ENCODE peak calls at places on chromosomes 3 and 15, in five cellular contexts. One of them, this sample, is unnamed.

GRCh38 chr3:187667526-187667925 is 2.7 kb downstream of the SST start:
- DNase-seq in mucosa of descending colon: no peak
- DNase-seq in epithelial cell of esophagus: no peak
- DNase-seq in psoas muscle: no peak
- DNase-seq in SK-N-SH: no peak
- DNase-seq in this sample: no peak

GRCh38 chr15:73949496-73949895 is 23.2 kb downstream of the LOXL1 start:
- DNase-seq in epithelial cell of esophagus: no peak
- DNase-seq in SK-N-SH: no peak
- DNase-seq in psoas muscle: peak
- DNase-seq in mucosa of descending colon: no peak
- DNase-seq in this sample: no peak

GRCh38 chr3:122760457-122761271 is 33.0 kb downstream of the HSPBAP1 start:
- DNase-seq in epithelial cell of esophagus: no peak
- DNase-seq in SK-N-SH: no peak
- DNase-seq in psoas muscle: no peak
- DNase-seq in mucosa of descending colon: no peak
- DNase-seq in this sample: no peak

GRCh38 chr3:173622156-173622555 is 224.6 kb downstream of the NLGN1 start:
- DNase-seq in psoas muscle: no peak
- DNase-seq in SK-N-SH: no peak
- DNase-seq in epithelial cell of esophagus: no peak
- DNase-seq in mucosa of descending colon: no peak
- DNase-seq in this sample: peak

GRCh38 chr3:110391640-110392395 is 679.8 kb upstream of the NECTIN3 start:
- DNase-seq in psoas muscle: no peak
- DNase-seq in epithelial cell of esophagus: peak
- DNase-seq in SK-N-SH: no peak
- DNase-seq in mucosa of descending colon: no peak
- DNase-seq in this sample: peak

GRCh38 chr15:21261965-21262850 is 178.1 kb downstream of the POTEB3 start:
- DNase-seq in mucosa of descending colon: no peak
- DNase-seq in psoas muscle: peak
- DNase-seq in epithelial cell of esophagus: no peak
- DNase-seq in SK-N-SH: peak
- DNase-seq in this sample: peak

GRCh38 chr3:4547799-4548198 is 54.7 kb downstream of the ITPR1 start:
- DNase-seq in SK-N-SH: no peak
- DNase-seq in epithelial cell of esophagus: no peak
- DNase-seq in mucosa of descending colon: no peak
- DNase-seq in psoas muscle: no peak
- DNase-seq in this sample: no peak

GRCh38 chr15:101147181-101147580 is 104.7 kb downstream of the CHSY1 start:
- DNase-seq in psoas muscle: no peak
- DNase-seq in SK-N-SH: no peak
- DNase-seq in mucosa of descending colon: no peak
- DNase-seq in epithelial cell of esophagus: no peak
- DNase-seq in this sample: no peak

GRCh38 chr15:38671675-38672141 is 107.1 kb upstream of the RASGRP1 start:
- DNase-seq in epithelial cell of esophagus: no peak
- DNase-seq in mucosa of descending colon: no peak
- DNase-seq in SK-N-SH: peak
- DNase-seq in psoas muscle: no peak
- DNase-seq in this sample: no peak

GRCh38 chr15:35514759-35515158 is 31.2 kb downstream of the DPH6 start:
- DNase-seq in psoas muscle: no peak
- DNase-seq in mucosa of descending colon: no peak
- DNase-seq in epithelial cell of esophagus: no peak
- DNase-seq in SK-N-SH: no peak
- DNase-seq in this sample: peak

GRCh38 chr3:137987723-137988122 is 22.2 kb upstream of the CLDN18 start:
- DNase-seq in SK-N-SH: no peak
- DNase-seq in epithelial cell of esophagus: no peak
- DNase-seq in psoas muscle: no peak
- DNase-seq in mucosa of descending colon: no peak
- DNase-seq in this sample: no peak

GRCh38 chr3:126745760-126746394 is 41.8 kb downstream of the CHCHD6 start:
- DNase-seq in epithelial cell of esophagus: no peak
- DNase-seq in psoas muscle: peak
- DNase-seq in SK-N-SH: no peak
- DNase-seq in mucosa of descending colon: peak
- DNase-seq in this sample: no peak

GRCh38 chr3:132255041-132255745 is 62.0 kb upstream of the ACP3 start:
- DNase-seq in psoas muscle: no peak
- DNase-seq in epithelial cell of esophagus: peak
- DNase-seq in mucosa of descending colon: no peak
- DNase-seq in SK-N-SH: no peak
- DNase-seq in this sample: peak

GRCh38 chr15:100714749-100715342 is 112.5 kb downstream of the ASB7 start:
- DNase-seq in psoas muscle: no peak
- DNase-seq in mucosa of descending colon: no peak
- DNase-seq in epithelial cell of esophagus: no peak
- DNase-seq in SK-N-SH: no peak
- DNase-seq in this sample: no peak

GRCh38 chr15:57153140-57153539 is 223.2 kb upstream of the CGNL1 start:
- DNase-seq in epithelial cell of esophagus: peak
- DNase-seq in mucosa of descending colon: no peak
- DNase-seq in SK-N-SH: no peak
- DNase-seq in psoas muscle: no peak
- DNase-seq in this sample: peak

GRCh38 chr15:31439328-31439727 is 112.7 kb downstream of the KLF13 start:
- DNase-seq in psoas muscle: peak
- DNase-seq in epithelial cell of esophagus: peak
- DNase-seq in mucosa of descending colon: peak
- DNase-seq in SK-N-SH: no peak
- DNase-seq in this sample: no peak

GRCh38 chr3:143648708-143649107 is 199.6 kb downstream of the SLC9A9 start:
- DNase-seq in mucosa of descending colon: no peak
- DNase-seq in epithelial cell of esophagus: peak
- DNase-seq in psoas muscle: no peak
- DNase-seq in SK-N-SH: peak
- DNase-seq in this sample: no peak

GRCh38 chr15:89057506-89058133 is 30.6 kb upstream of the ABHD2 start:
- DNase-seq in psoas muscle: peak
- DNase-seq in mucosa of descending colon: peak
- DNase-seq in epithelial cell of esophagus: peak
- DNase-seq in SK-N-SH: peak
- DNase-seq in this sample: peak

GRCh38 chr3:9015250-9015649 is 52.0 kb upstream of the RAD18 start:
- DNase-seq in psoas muscle: no peak
- DNase-seq in mucosa of descending colon: no peak
- DNase-seq in SK-N-SH: no peak
- DNase-seq in epithelial cell of esophagus: no peak
- DNase-seq in this sample: no peak

GRCh38 chr15:50891159-50891558 is 17.3 kb upstream of the AP4E1 start:
- DNase-seq in SK-N-SH: no peak
- DNase-seq in mucosa of descending colon: no peak
- DNase-seq in psoas muscle: no peak
- DNase-seq in epithelial cell of esophagus: no peak
- DNase-seq in this sample: no peak

GRCh38 chr3:4582634-4583033 is 89.5 kb downstream of the ITPR1 start:
- DNase-seq in epithelial cell of esophagus: peak
- DNase-seq in mucosa of descending colon: no peak
- DNase-seq in SK-N-SH: no peak
- DNase-seq in psoas muscle: no peak
- DNase-seq in this sample: peak

GRCh38 chr3:49872801-49873281 is 3.1 kb upstream of the CAMKV start:
- DNase-seq in mucosa of descending colon: no peak
- DNase-seq in SK-N-SH: peak
- DNase-seq in psoas muscle: no peak
- DNase-seq in epithelial cell of esophagus: no peak
- DNase-seq in this sample: no peak

GRCh38 chr3:39108309-39108708 is 829 bp downstream of the TTC21A start:
- DNase-seq in SK-N-SH: no peak
- DNase-seq in epithelial cell of esophagus: no peak
- DNase-seq in mucosa of descending colon: no peak
- DNase-seq in psoas muscle: no peak
- DNase-seq in this sample: no peak

GRCh38 chr15:58440181-58440910 is 8.6 kb downstream of the LIPC start:
- DNase-seq in epithelial cell of esophagus: peak
- DNase-seq in psoas muscle: no peak
- DNase-seq in mucosa of descending colon: no peak
- DNase-seq in SK-N-SH: no peak
- DNase-seq in this sample: peak

GRCh38 chr15:101140697-101141065 is 111.2 kb downstream of the CHSY1 start:
- DNase-seq in psoas muscle: no peak
- DNase-seq in mucosa of descending colon: no peak
- DNase-seq in SK-N-SH: no peak
- DNase-seq in epithelial cell of esophagus: no peak
- DNase-seq in this sample: no peak

GRCh38 chr15:73052679-73053397 is 575 bp downstream of the NEO1 start:
- DNase-seq in epithelial cell of esophagus: peak
- DNase-seq in mucosa of descending colon: peak
- DNase-seq in SK-N-SH: peak
- DNase-seq in psoas muscle: peak
- DNase-seq in this sample: peak

GRCh38 chr15:89395461-89395875 is 60.8 kb upstream of the POLG start:
- DNase-seq in psoas muscle: no peak
- DNase-seq in SK-N-SH: no peak
- DNase-seq in epithelial cell of esophagus: peak
- DNase-seq in mucosa of descending colon: no peak
- DNase-seq in this sample: no peak

GRCh38 chr15:31086344-31086743 is 15.2 kb downstream of the TRPM1 start:
- DNase-seq in SK-N-SH: no peak
- DNase-seq in mucosa of descending colon: no peak
- DNase-seq in epithelial cell of esophagus: no peak
- DNase-seq in psoas muscle: no peak
- DNase-seq in this sample: no peak

GRCh38 chr3:122076414-122077292 is 21.5 kb downstream of the CD86 start:
- DNase-seq in mucosa of descending colon: no peak
- DNase-seq in epithelial cell of esophagus: peak
- DNase-seq in psoas muscle: no peak
- DNase-seq in SK-N-SH: no peak
- DNase-seq in this sample: no peak

GRCh38 chr15:31274496-31275330 is 51.9 kb upstream of the KLF13 start:
- DNase-seq in psoas muscle: peak
- DNase-seq in SK-N-SH: peak
- DNase-seq in mucosa of descending colon: no peak
- DNase-seq in epithelial cell of esophagus: no peak
- DNase-seq in this sample: no peak

GRCh38 chr3:112649478-112649735 is 8.5 kb upstream of the CCDC80 start:
- DNase-seq in mucosa of descending colon: no peak
- DNase-seq in epithelial cell of esophagus: no peak
- DNase-seq in psoas muscle: no peak
- DNase-seq in SK-N-SH: no peak
- DNase-seq in this sample: peak

GRCh38 chr3:188954590-188955208 is 217.1 kb upstream of the TPRG1 start:
- DNase-seq in SK-N-SH: peak
- DNase-seq in psoas muscle: peak
- DNase-seq in mucosa of descending colon: peak
- DNase-seq in epithelial cell of esophagus: peak
- DNase-seq in this sample: peak
- H3K4me3 ChIP-seq in SK-N-SH: no peak
- H3K4me3 ChIP-seq in psoas muscle: no peak
- H3K4me3 ChIP-seq in mucosa of descending colon: no peak
- H3K4me3 ChIP-seq in epithelial cell of esophagus: no peak
- H3K4me3 ChIP-seq in this sample: no peak

GRCh38 chr3:160403796-160404510 is 4.5 kb downstream of the SMC4 start:
- DNase-seq in SK-N-SH: no peak
- DNase-seq in epithelial cell of esophagus: peak
- DNase-seq in mucosa of descending colon: no peak
- DNase-seq in psoas muscle: no peak
- DNase-seq in this sample: peak
- H3K4me3 ChIP-seq in SK-N-SH: peak
- H3K4me3 ChIP-seq in epithelial cell of esophagus: peak
- H3K4me3 ChIP-seq in mucosa of descending colon: no peak
- H3K4me3 ChIP-seq in psoas muscle: no peak
- H3K4me3 ChIP-seq in this sample: no peak

GRCh38 chr15:40059821-40060220 is 20.8 kb upstream of the SRP14 start:
- DNase-seq in mucosa of descending colon: no peak
- DNase-seq in epithelial cell of esophagus: no peak
- DNase-seq in SK-N-SH: no peak
- DNase-seq in psoas muscle: no peak
- DNase-seq in this sample: no peak

GRCh38 chr15:40060241-40060961 is 21.4 kb upstream of the SRP14 start:
- DNase-seq in epithelial cell of esophagus: no peak
- DNase-seq in mucosa of descending colon: no peak
- DNase-seq in SK-N-SH: no peak
- DNase-seq in psoas muscle: no peak
- DNase-seq in this sample: no peak

GRCh38 chr15:40061212-40061901 is 22.4 kb upstream of the SRP14 start:
- DNase-seq in mucosa of descending colon: no peak
- DNase-seq in SK-N-SH: no peak
- DNase-seq in epithelial cell of esophagus: no peak
- DNase-seq in psoas muscle: no peak
- DNase-seq in this sample: no peak

GRCh38 chr15:40055576-40056293 is 16.8 kb upstream of the SRP14 start:
- DNase-seq in psoas muscle: peak
- DNase-seq in mucosa of descending colon: no peak
- DNase-seq in epithelial cell of esophagus: peak
- DNase-seq in SK-N-SH: peak
- DNase-seq in this sample: no peak

DNA sequence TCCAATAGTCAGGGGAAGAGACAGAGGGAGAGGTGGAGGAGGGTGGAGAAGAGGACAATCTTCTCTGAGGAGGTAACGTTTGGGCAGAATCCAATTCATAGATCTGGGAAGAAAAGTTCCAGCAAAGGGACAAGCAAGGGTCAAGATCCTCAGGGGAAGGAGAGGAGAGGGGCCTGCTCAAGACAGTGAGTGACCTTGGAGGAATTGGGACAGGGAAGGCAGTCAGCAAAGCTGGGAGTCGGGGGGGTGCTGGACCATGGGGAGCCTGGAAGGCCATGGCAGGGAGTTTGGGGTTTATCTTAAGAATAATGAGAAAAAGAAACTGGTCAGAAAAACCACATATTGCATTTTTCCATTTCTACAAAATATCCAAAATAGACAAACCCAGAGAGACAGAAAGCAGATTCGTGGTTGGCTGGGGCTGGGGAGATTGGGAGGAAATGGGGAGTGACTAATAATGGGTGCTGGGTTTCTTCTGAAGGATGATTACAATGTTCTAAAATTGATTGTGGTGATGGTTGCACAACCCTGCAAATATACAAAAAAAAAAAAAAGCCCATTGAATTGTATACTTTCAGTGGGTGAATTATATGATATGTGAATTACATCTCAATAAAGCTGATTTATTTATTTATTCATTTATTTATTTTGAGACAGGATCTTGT is 19.6 kb upstream of the SRP14 start:
- DNase-seq in psoas muscle: no peak
- DNase-seq in SK-N-SH: no peak
- DNase-seq in epithelial cell of esophagus: peak
- DNase-seq in mucosa of descending colon: no peak
- DNase-seq in this sample: peak
- H3K4me3 ChIP-seq in psoas muscle: no peak
- H3K4me3 ChIP-seq in SK-N-SH: no peak
- H3K4me3 ChIP-seq in epithelial cell of esophagus: no peak
- H3K4me3 ChIP-seq in mucosa of descending colon: no peak
- H3K4me3 ChIP-seq in this sample: no peak

GRCh38 chr3:151550025-151550618 is 89.3 kb upstream of the IGSF10 start:
- DNase-seq in SK-N-SH: no peak
- DNase-seq in epithelial cell of esophagus: peak
- DNase-seq in psoas muscle: no peak
- DNase-seq in mucosa of descending colon: no peak
- DNase-seq in this sample: no peak
- H3K4me3 ChIP-seq in SK-N-SH: no peak
- H3K4me3 ChIP-seq in epithelial cell of esophagus: no peak
- H3K4me3 ChIP-seq in psoas muscle: no peak
- H3K4me3 ChIP-seq in mucosa of descending colon: no peak
- H3K4me3 ChIP-seq in this sample: no peak

This sample was measured in astrocyte of the spinal cord.